ENCODE peak calls at places on chromosomes 5 and 9, in nine cellular contexts. One of them, this sample, is unnamed.
A peak's percentile ranks its signal among the peaks of the same experiment; 100 is the strongest.

GRCh38 chr5:94849821-94850736 is 231.6 kb downstream of the SLF1 start:
- DNase-seq in SK-MEL-5: peak; percentile 61
- DNase-seq in HuH-7: peak; percentile 10
- DNase-seq in CD8-positive, alpha-beta T cell: no peak
- DNase-seq in stimulated activated CD4-positive, alpha-beta T cell treated with anti-CD3 and anti-CD28 coated beads, Interleukin-12 subunit alpha, Interleukin-12 subunit beta, amount 100 ng/mL, for 4 hours: no peak
- DNase-seq in progenitor cell of endocrine pancreas: no peak
- DNase-seq in NCI-H345: peak; percentile 61
- DNase-seq in HFFc6: peak; percentile 67
- DNase-seq in NCI-H1092 treated with DMSO at 0.1 percent for 48 hours: peak; percentile 18
- DNase-seq in this sample: peak; percentile 44

GRCh38 chr9:13845460-13845859 is 468.5 kb downstream of the NFIB start:
- DNase-seq in HuH-7: no peak
- DNase-seq in progenitor cell of endocrine pancreas: no peak
- DNase-seq in NCI-H345: no peak
- DNase-seq in SK-MEL-5: no peak
- DNase-seq in stimulated activated CD4-positive, alpha-beta T cell treated with anti-CD3 and anti-CD28 coated beads, Interleukin-12 subunit alpha, Interleukin-12 subunit beta, amount 100 ng/mL, for 4 hours: no peak
- DNase-seq in HFFc6: peak; percentile 9
- DNase-seq in CD8-positive, alpha-beta T cell: no peak
- DNase-seq in NCI-H1092 treated with DMSO at 0.1 percent for 48 hours: no peak
- DNase-seq in this sample: peak; percentile 36

GRCh38 chr5:1246711-1247431 is 21.7 kb downstream of the SLC6A18 start:
- DNase-seq in NCI-H1092 treated with DMSO at 0.1 percent for 48 hours: peak; percentile 65
- DNase-seq in stimulated activated CD4-positive, alpha-beta T cell treated with anti-CD3 and anti-CD28 coated beads, Interleukin-12 subunit alpha, Interleukin-12 subunit beta, amount 100 ng/mL, for 4 hours: peak; percentile 13
- DNase-seq in HFFc6: no peak
- DNase-seq in HuH-7: peak; percentile 74
- DNase-seq in NCI-H345: peak; percentile 11
- DNase-seq in progenitor cell of endocrine pancreas: peak; percentile 83
- DNase-seq in CD8-positive, alpha-beta T cell: no peak
- DNase-seq in SK-MEL-5: peak; percentile 33
- DNase-seq in this sample: peak; percentile 8

GRCh38 chr9:211036-211435 is 3.6 kb upstream of the DOCK8 start:
- DNase-seq in NCI-H1092 treated with DMSO at 0.1 percent for 48 hours: no peak
- DNase-seq in NCI-H345: no peak
- DNase-seq in progenitor cell of endocrine pancreas: no peak
- DNase-seq in HuH-7: no peak
- DNase-seq in HFFc6: no peak
- DNase-seq in SK-MEL-5: no peak
- DNase-seq in CD8-positive, alpha-beta T cell: no peak
- DNase-seq in stimulated activated CD4-positive, alpha-beta T cell treated with anti-CD3 and anti-CD28 coated beads, Interleukin-12 subunit alpha, Interleukin-12 subunit beta, amount 100 ng/mL, for 4 hours: no peak
- DNase-seq in this sample: no peak

GRCh38 chr5:179211076-179211475 is 134.2 kb downstream of the ADAMTS2 start:
- DNase-seq in NCI-H1092 treated with DMSO at 0.1 percent for 48 hours: no peak
- DNase-seq in HuH-7: no peak
- DNase-seq in SK-MEL-5: no peak
- DNase-seq in NCI-H345: no peak
- DNase-seq in HFFc6: peak; percentile 19
- DNase-seq in progenitor cell of endocrine pancreas: no peak
- DNase-seq in CD8-positive, alpha-beta T cell: no peak
- DNase-seq in stimulated activated CD4-positive, alpha-beta T cell treated with anti-CD3 and anti-CD28 coated beads, Interleukin-12 subunit alpha, Interleukin-12 subunit beta, amount 100 ng/mL, for 4 hours: no peak
- DNase-seq in this sample: no peak

GRCh38 chr9:87193925-87194380 is 246.6 kb upstream of the GAS1 start:
- DNase-seq in progenitor cell of endocrine pancreas: no peak
- DNase-seq in NCI-H345: no peak
- DNase-seq in HuH-7: no peak
- DNase-seq in stimulated activated CD4-positive, alpha-beta T cell treated with anti-CD3 and anti-CD28 coated beads, Interleukin-12 subunit alpha, Interleukin-12 subunit beta, amount 100 ng/mL, for 4 hours: no peak
- DNase-seq in SK-MEL-5: no peak
- DNase-seq in HFFc6: peak; percentile 87
- DNase-seq in CD8-positive, alpha-beta T cell: no peak
- DNase-seq in NCI-H1092 treated with DMSO at 0.1 percent for 48 hours: no peak
- DNase-seq in this sample: peak; percentile 11

GRCh38 chr9:5442400-5443011 is 4.8 kb upstream of the PLGRKT start:
- DNase-seq in HFFc6: peak; percentile 59
- DNase-seq in CD8-positive, alpha-beta T cell: no peak
- DNase-seq in SK-MEL-5: peak; percentile 77
- DNase-seq in NCI-H345: peak; percentile 52
- DNase-seq in HuH-7: peak; percentile 21
- DNase-seq in NCI-H1092 treated with DMSO at 0.1 percent for 48 hours: peak; percentile 62
- DNase-seq in progenitor cell of endocrine pancreas: no peak
- DNase-seq in stimulated activated CD4-positive, alpha-beta T cell treated with anti-CD3 and anti-CD28 coated beads, Interleukin-12 subunit alpha, Interleukin-12 subunit beta, amount 100 ng/mL, for 4 hours: no peak
- DNase-seq in this sample: peak; percentile 72

GRCh38 chr9:8611153-8611552 is 811.6 kb upstream of the DMAC1 start:
- DNase-seq in NCI-H345: no peak
- DNase-seq in CD8-positive, alpha-beta T cell: no peak
- DNase-seq in progenitor cell of endocrine pancreas: no peak
- DNase-seq in SK-MEL-5: no peak
- DNase-seq in HuH-7: no peak
- DNase-seq in NCI-H1092 treated with DMSO at 0.1 percent for 48 hours: no peak
- DNase-seq in stimulated activated CD4-positive, alpha-beta T cell treated with anti-CD3 and anti-CD28 coated beads, Interleukin-12 subunit alpha, Interleukin-12 subunit beta, amount 100 ng/mL, for 4 hours: no peak
- DNase-seq in HFFc6: no peak
- DNase-seq in this sample: no peak

GRCh38 chr9:976258-976804 is at the start of gene DMRT3:
- DNase-seq in stimulated activated CD4-positive, alpha-beta T cell treated with anti-CD3 and anti-CD28 coated beads, Interleukin-12 subunit alpha, Interleukin-12 subunit beta, amount 100 ng/mL, for 4 hours: no peak
- DNase-seq in NCI-H345: no peak
- DNase-seq in NCI-H1092 treated with DMSO at 0.1 percent for 48 hours: no peak
- DNase-seq in HuH-7: no peak
- DNase-seq in CD8-positive, alpha-beta T cell: no peak
- DNase-seq in HFFc6: no peak
- DNase-seq in SK-MEL-5: no peak
- DNase-seq in progenitor cell of endocrine pancreas: peak; percentile 48
- DNase-seq in this sample: no peak

GRCh38 chr9:110048473-110048975 is 159.4 kb downstream of the C9orf152 start:
- DNase-seq in NCI-H1092 treated with DMSO at 0.1 percent for 48 hours: peak; percentile 79
- DNase-seq in SK-MEL-5: no peak
- DNase-seq in CD8-positive, alpha-beta T cell: peak; percentile 47
- DNase-seq in progenitor cell of endocrine pancreas: peak; percentile 46
- DNase-seq in stimulated activated CD4-positive, alpha-beta T cell treated with anti-CD3 and anti-CD28 coated beads, Interleukin-12 subunit alpha, Interleukin-12 subunit beta, amount 100 ng/mL, for 4 hours: peak; percentile 80
- DNase-seq in HuH-7: no peak
- DNase-seq in NCI-H345: peak; percentile 89
- DNase-seq in HFFc6: peak; percentile 57
- DNase-seq in this sample: peak; percentile 59

GRCh38 chr5:133680830-133681555 is 68.7 kb upstream of the FSTL4 start:
- DNase-seq in HFFc6: no peak
- DNase-seq in CD8-positive, alpha-beta T cell: no peak
- DNase-seq in HuH-7: no peak
- DNase-seq in SK-MEL-5: no peak
- DNase-seq in stimulated activated CD4-positive, alpha-beta T cell treated with anti-CD3 and anti-CD28 coated beads, Interleukin-12 subunit alpha, Interleukin-12 subunit beta, amount 100 ng/mL, for 4 hours: no peak
- DNase-seq in progenitor cell of endocrine pancreas: no peak
- DNase-seq in NCI-H345: no peak
- DNase-seq in NCI-H1092 treated with DMSO at 0.1 percent for 48 hours: no peak
- DNase-seq in this sample: no peak

GRCh38 chr9:114112778-114113585 is 13.9 kb upstream of the KIF12 start:
- DNase-seq in HFFc6: peak; percentile 61
- DNase-seq in HuH-7: no peak
- DNase-seq in NCI-H1092 treated with DMSO at 0.1 percent for 48 hours: no peak
- DNase-seq in SK-MEL-5: no peak
- DNase-seq in CD8-positive, alpha-beta T cell: no peak
- DNase-seq in NCI-H345: peak; percentile 7
- DNase-seq in progenitor cell of endocrine pancreas: no peak
- DNase-seq in stimulated activated CD4-positive, alpha-beta T cell treated with anti-CD3 and anti-CD28 coated beads, Interleukin-12 subunit alpha, Interleukin-12 subunit beta, amount 100 ng/mL, for 4 hours: no peak
- DNase-seq in this sample: peak; percentile 53

This sample was measured in MCF 10A.